ENCODE peak calls at places on chromosomes 13 and 19, in eight cellular contexts. S, M, C, J, Y, O, W and D are unnamed samples.

GRCh38 chr19:32924200-32924599 is 47.6 kb downstream of the CEP89 start:
- DNase-seq in W (no peak), C (peak; percentile 1), J (peak; percentile 1), O (no peak), M (no peak), S (no peak), Y (no peak), D (peak; percentile 5)

GRCh38 chr19:49264258-49264657 is 60.7 kb downstream of the SLC6A16 start:
- DNase-seq in S (no peak), M (no peak), Y (no peak), W (no peak), O (peak; percentile 4), C (no peak), J (no peak), D (no peak)

GRCh38 chr13:41224113-41225110 is 30.0 kb upstream of the KBTBD7 start:
- DNase-seq in W (no peak), O (no peak), J (peak; percentile 59), Y (no peak), S (peak; percentile 79), M (no peak), C (peak; percentile 66), D (peak; percentile 76)

GRCh38 chr19:2337329-2337707 is 8.8 kb downstream of the SPPL2B start:
- DNase-seq in M (no peak), C (peak; percentile 62), W (no peak), J (peak; percentile 69), S (peak; percentile 35), Y (no peak), O (no peak), D (peak; percentile 59)

GRCh38 chr19:7516281-7516862 is 469 bp downstream of the ZNF358 start:
- DNase-seq in S (no peak), J (no peak), M (no peak), C (no peak), Y (no peak), O (no peak), W (no peak), D (no peak)

GRCh38 chr19:7883105-7883504 is 5.2 kb upstream of the LRRC8E start:
- DNase-seq in Y (no peak), C (no peak), M (no peak), O (no peak), W (no peak), J (no peak), S (no peak), D (no peak)

GRCh38 chr13:106416645-106417044 is 118.8 kb downstream of the EFNB2 start:
- DNase-seq in Y (no peak), C (no peak), S (no peak), W (no peak), J (no peak), M (no peak), O (peak; percentile 2), D (no peak)

GRCh38 chr13:109575821-109576220 is 210.6 kb downstream of the IRS2 start:
- DNase-seq in W (no peak), J (no peak), S (no peak), M (no peak), C (no peak), Y (no peak), O (no peak), D (no peak)

GRCh38 chr13:101059803-101060202 is 356.5 kb downstream of the NALCN start:
- DNase-seq in W (no peak), J (no peak), O (no peak), M (no peak), Y (no peak), C (no peak), S (no peak), D (no peak)

GRCh38 chr19:5895890-5896289 is 7.7 kb downstream of the NDUFA11 start:
- DNase-seq in O (no peak), C (no peak), S (no peak), J (no peak), W (no peak), M (no peak), Y (no peak), D (no peak)

GRCh38 chr19:19653597-19654147 is 9.8 kb downstream of the ATP13A1 start:
- DNase-seq in S (no peak), Y (no peak), J (no peak), O (no peak), M (no peak), W (no peak), C (no peak), D (no peak)

GRCh38 chr19:898663-899062 is 5.4 kb downstream of the RNU6-9 start:
- DNase-seq in C (no peak), M (no peak), J (no peak), O (peak; percentile 80), W (peak; percentile 92), Y (no peak), S (no peak), D (no peak)

GRCh38 chr19:955803-956746 is 28.1 kb upstream of the WDR18 start:
- DNase-seq in O (no peak), S (no peak), W (no peak), C (no peak), Y (no peak), J (no peak), M (no peak), D (no peak)

GRCh38 chr19:30523791-30524190 is 151.6 kb downstream of the ZNF536 start:
- DNase-seq in J (no peak), M (no peak), W (no peak), S (no peak), Y (no peak), C (no peak), O (no peak), D (no peak)

GRCh38 chr19:11202488-11203193 is 5.3 kb upstream of the KANK2 start:
- DNase-seq in Y (no peak), M (no peak), C (no peak), J (no peak), O (no peak), W (no peak), S (no peak), D (no peak)

GRCh38 chr19:11204076-11204602 is 6.8 kb upstream of the KANK2 start:
- DNase-seq in J (no peak), M (no peak), W (no peak), O (no peak), Y (no peak), S (no peak), C (no peak), D (no peak)

GRCh38 chr19:11201791-11202190 is 4.4 kb upstream of the KANK2 start:
- DNase-seq in J (no peak), Y (no peak), M (no peak), O (no peak), W (no peak), C (no peak), S (no peak), D (no peak)

GRCh38 chr19:11204943-11205349 is 7.6 kb upstream of the KANK2 start:
- DNase-seq in C (no peak), J (no peak), Y (no peak), W (no peak), M (no peak), O (no peak), S (no peak), D (no peak)

GRCh38 chr19:11203194-11204075 is 6.1 kb upstream of the KANK2 start:
- DNase-seq in M (no peak), S (peak; percentile 86), O (peak; percentile 44), W (peak; percentile 58), J (peak; percentile 82), C (peak; percentile 91), Y (peak; percentile 82), D (peak; percentile 93)
- TF ChIP-seq CTCF in M (peak; percentile 77), S (peak; percentile 76), O (peak; percentile 81), W (peak; percentile 83), J (peak; percentile 70), C (peak; percentile 93), Y (peak; percentile 77), D (peak; percentile 97)

DNA sequence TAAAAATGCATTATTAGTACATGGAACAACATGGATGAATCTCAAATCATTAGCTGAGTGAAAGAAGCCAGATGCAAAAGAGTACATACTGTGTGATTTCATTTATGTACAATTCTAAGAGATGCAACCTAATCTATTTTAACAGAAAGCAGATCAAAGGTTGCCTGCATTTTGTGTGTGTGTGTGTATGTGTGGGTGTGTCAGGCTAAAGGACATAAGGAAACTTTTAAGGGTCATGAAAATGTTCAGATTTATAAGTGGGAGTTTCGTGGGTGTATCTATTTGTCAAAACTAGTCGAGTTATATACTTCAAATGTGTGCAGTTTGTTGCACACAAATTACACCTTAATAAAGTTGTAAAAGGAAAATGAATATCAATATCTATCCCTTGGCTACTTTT is 17.9 kb upstream of the NEK3 start:
- DNase-seq in S (no peak), W (no peak), J (no peak), C (no peak), O (no peak), Y (no peak), M (no peak), D (no peak)
- TF ChIP-seq CTCF in S (no peak), W (no peak), J (no peak), C (no peak), O (no peak), Y (no peak), M (no peak), D (no peak)

GRCh38 chr19:55212447-55212846 is 3.1 kb upstream of the PTPRH start:
- DNase-seq in S (no peak), J (no peak), C (no peak), O (peak; percentile 57), Y (no peak), M (peak; percentile 72), W (peak; percentile 87), D (no peak)
- TF ChIP-seq CTCF in S (no peak), J (peak; percentile 25), C (no peak), O (peak; percentile 45), Y (peak; percentile 24), M (peak; percentile 95), W (peak; percentile 97), D (peak; percentile 53)

DNA sequence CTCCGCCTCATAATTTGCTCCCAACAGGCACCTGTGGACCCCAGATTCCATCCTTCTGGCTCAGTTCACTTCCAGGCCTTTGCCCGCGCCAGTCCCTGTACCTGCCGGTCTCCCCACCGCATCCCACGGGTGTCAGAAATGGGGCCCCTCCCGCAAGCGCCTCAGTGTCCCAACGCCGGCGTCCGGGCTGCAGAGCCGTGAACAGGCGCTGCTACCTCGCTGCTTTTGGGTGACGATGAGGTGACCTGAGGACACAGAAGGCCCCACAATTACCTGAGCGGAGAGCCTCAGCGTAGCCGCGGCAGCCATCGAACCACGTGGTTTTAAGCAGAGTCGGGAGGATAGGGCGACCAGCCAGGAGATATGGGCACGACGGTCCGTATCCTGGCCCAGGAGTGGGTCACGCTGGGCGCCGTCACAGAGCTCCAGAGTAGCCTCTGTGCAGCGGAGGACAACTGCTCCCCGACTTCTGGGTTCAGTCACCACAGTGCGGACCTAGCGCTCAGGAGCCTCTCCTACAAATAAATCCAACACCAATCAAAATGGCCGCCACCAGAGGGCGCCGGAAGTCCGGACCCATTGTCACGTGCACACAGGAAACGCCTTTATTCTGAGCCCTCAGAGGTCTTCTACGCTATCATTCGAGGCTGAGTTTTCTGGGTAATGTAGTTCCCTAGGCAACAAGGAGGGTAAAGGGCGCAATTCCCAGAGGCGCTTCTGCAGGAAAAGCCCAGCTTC is at the start of gene ZNF814:
- DNase-seq in O (peak; percentile 89), C (peak; percentile 84), W (peak; percentile 92), J (peak; percentile 91), M (no peak), Y (peak; percentile 81), S (peak; percentile 73), D (peak; percentile 28)
- TF ChIP-seq CTCF in O (no peak), C (peak; percentile 19), W (peak; percentile 48), J (peak; percentile 21), M (peak; percentile 48), Y (peak; percentile 40), S (peak; percentile 31), D (peak; percentile 71)